ENCODE peak calls at places on chromosomes 12 and 14, in six cellular contexts. Q is mesenchymal stem cell, W is A549, Z is fibroblast of lung, A is GM23248, S is hepatocyte. J is an unnamed sample.

GRCh38 chr12:27208414-27208750 is 35.7 kb upstream of the STK38L start:
- DNase-seq in W (no peak), A (no peak), S (no peak), Q (no peak), Z (no peak), J (no peak)

GRCh38 chr14:75306917-75307699 is 28.5 kb downstream of the FOS start:
- DNase-seq in S (peak; percentile 50), W (peak; percentile 66), Z (no peak), Q (peak; percentile 41), A (peak; percentile 51), J (peak; percentile 41)

GRCh38 chr14:69131176-69131575 is 21.7 kb downstream of the DCAF5 start:
- DNase-seq in W (no peak), S (no peak), Q (no peak), A (no peak), Z (peak; percentile 13), J (no peak)

GRCh38 chr12:128076188-128076587 is 190.8 kb upstream of the TMEM132C start:
- DNase-seq in Q (peak; percentile 81), A (peak; percentile 85), W (peak; percentile 5), S (peak; percentile 44), Z (peak; percentile 96), J (no peak)

GRCh38 chr12:31317471-31318397 is 8.2 kb downstream of the SINHCAF start:
- DNase-seq in Z (peak; percentile 35), W (no peak), S (no peak), A (no peak), Q (peak; percentile 53), J (no peak)

GRCh38 chr14:96205059-96205993 is 687 bp downstream of the BDKRB2 start:
- DNase-seq in A (peak; percentile 32), Q (no peak), Z (no peak), W (no peak), S (no peak), J (no peak)

GRCh38 chr12:8078400-8078799 is 3.7 kb upstream of the NECAP1 start:
- DNase-seq in Z (peak; percentile 73), W (peak; percentile 68), A (peak; percentile 69), Q (peak; percentile 78), S (peak; percentile 59), J (peak; percentile 60)

GRCh38 chr12:93634416-93634815 is 42.8 kb upstream of the CRADD start:
- DNase-seq in W (no peak), A (peak; percentile 83), S (no peak), Q (no peak), Z (peak; percentile 69), J (no peak)

GRCh38 chr12:124744659-124745467 is 118.8 kb downstream of the SCARB1 start:
- DNase-seq in Z (no peak), A (peak; percentile 48), W (peak; percentile 85), Q (no peak), S (no peak), J (peak; percentile 82)

GRCh38 chr14:89340200-89340667 is 76.8 kb downstream of the FOXN3 start:
- DNase-seq in Z (peak; percentile 50), W (no peak), A (peak; percentile 59), Q (peak; percentile 88), S (peak; percentile 46), J (no peak)

GRCh38 chr12:45409966-45410365 is 194.1 kb downstream of the ANO6 start:
- DNase-seq in Z (peak; percentile 93), A (peak; percentile 96), S (no peak), W (no peak), Q (no peak), J (no peak)

GRCh38 chr14:99899578-99900178 is 106.5 kb downstream of the EML1 start:
- DNase-seq in Q (peak; percentile 45), Z (peak; percentile 13), A (peak; percentile 47), W (peak; percentile 15), S (peak; percentile 39), J (peak; percentile 65)

GRCh38 chr14:88729159-88729558 is 63.6 kb downstream of the EML5 start:
- DNase-seq in W (peak; percentile 13), Q (no peak), S (no peak), A (peak; percentile 23), Z (no peak), J (no peak)

GRCh38 chr14:66979083-66979974 is 209.9 kb upstream of the GARIN2 start:
- DNase-seq in S (no peak), Z (no peak), A (no peak), W (no peak), Q (peak; percentile 11), J (no peak)

GRCh38 chr14:91245029-91245428 is 525 bp upstream of the GPR68 start:
- DNase-seq in A (no peak), W (no peak), S (no peak), Z (no peak), Q (no peak), J (no peak)

GRCh38 chr14:22996823-22997301 is 13.1 kb downstream of the C14orf93 start:
- DNase-seq in S (peak; percentile 29), A (no peak), W (no peak), Q (no peak), Z (no peak), J (no peak)

GRCh38 chr14:74941676-74942097 is 13.7 kb downstream of the PGF start:
- DNase-seq in Z (peak; percentile 51), S (peak; percentile 53), Q (peak; percentile 63), A (peak; percentile 80), W (no peak), J (no peak)

GRCh38 chr12:104710940-104711725 is 247.0 kb downstream of the SLC41A2 start:
- DNase-seq in Q (no peak), W (no peak), S (peak; percentile 58), A (peak; percentile 95), Z (peak; percentile 62), J (no peak)

GRCh38 chr12:49945394-49946080 is 5.0 kb upstream of the AQP2 start:
- DNase-seq in W (peak; percentile 82), A (peak; percentile 84), Z (peak; percentile 65), S (peak; percentile 91), Q (peak; percentile 90), J (peak; percentile 90)

GRCh38 chr12:76123301-76124212 is 39.1 kb upstream of the NAP1L1 start:
- DNase-seq in S (no peak), Z (peak; percentile 75), A (peak; percentile 77), Q (peak; percentile 40), W (no peak), J (peak; percentile 12)

GRCh38 chr12:795305-795704 is 42.9 kb downstream of the WNK1 start:
- DNase-seq in A (no peak), W (no peak), Z (no peak), Q (no peak), S (no peak), J (no peak)

GRCh38 chr12:16062611-16063010 is 151.5 kb downstream of the DERA start:
- DNase-seq in A (peak; percentile 42), Q (no peak), W (no peak), Z (peak; percentile 40), S (no peak), J (no peak)

GRCh38 chr12:104805186-104805585 is 152.9 kb downstream of the SLC41A2 start:
- DNase-seq in W (no peak), S (no peak), A (peak; percentile 80), Q (peak; percentile 36), Z (peak; percentile 94), J (no peak)

GRCh38 chr14:55339770-55340169 is 68.5 kb downstream of the FBXO34 start:
- DNase-seq in Q (no peak), A (no peak), S (no peak), Z (peak; percentile 23), W (no peak), J (peak; percentile 19)

GRCh38 chr14:102323102-102323501 is 3.6 kb downstream of the ZNF839 start:
- DNase-seq in Q (peak; percentile 83), A (peak; percentile 96), W (peak; percentile 79), S (peak; percentile 75), Z (peak; percentile 60), J (peak; percentile 74)

GRCh38 chr12:127389923-127390322 is 877.0 kb upstream of the TMEM132C start:
- DNase-seq in W (peak; percentile 6), Q (peak; percentile 55), S (peak; percentile 77), Z (peak; percentile 90), A (peak; percentile 84), J (peak; percentile 73)

GRCh38 chr12:68613209-68613904 is 2.7 kb downstream of the RAP1B start:
- DNase-seq in S (peak; percentile 10), W (no peak), Z (no peak), Q (no peak), A (no peak), J (no peak)

GRCh38 chr12:75892779-75893408 is 138.7 kb downstream of the PHLDA1 start:
- DNase-seq in W (no peak), Z (peak; percentile 96), A (peak; percentile 24), Q (peak; percentile 70), S (no peak), J (no peak)

GRCh38 chr12:22046968-22047390 is 961 bp downstream of the CMAS start:
- DNase-seq in S (no peak), A (peak; percentile 44), W (no peak), Z (no peak), Q (no peak), J (no peak)

GRCh38 chr12:131721548-131721947 is 10.7 kb downstream of the SFSWAP start:
- DNase-seq in A (no peak), Q (no peak), Z (peak; percentile 24), S (no peak), W (no peak), J (no peak)

GRCh38 chr14:68846466-68846865 is 53.6 kb upstream of the ZFP36L1 start:
- DNase-seq in Q (peak; percentile 25), A (no peak), W (no peak), S (no peak), Z (no peak), J (no peak)

GRCh38 chr12:113457710-113458109 is 14.0 kb downstream of the LHX5 start:
- DNase-seq in A (no peak), W (no peak), S (no peak), Z (no peak), Q (no peak), J (no peak)

GRCh38 chr14:65927871-65928270 is 515.3 kb downstream of the FUT8 start:
- DNase-seq in W (no peak), S (peak; percentile 46), Z (no peak), Q (no peak), A (no peak), J (peak; percentile 54)

GRCh38 chr14:79281244-79282199 is 929.8 kb downstream of the DIO2 start:
- DNase-seq in Z (peak; percentile 9), Q (no peak), S (no peak), W (no peak), A (no peak), J (peak; percentile 41)
- H3K4me2 ChIP-seq in Z (no peak overlapping the region), Q (no peak overlapping the region), S (peak overlapping the region; percentile 98), W (peak overlapping the region; percentile 99), A (no peak overlapping the region), J (peak overlapping the region; percentile 89)

GRCh38 chr12:54191126-54191525 is 2.3 kb upstream of the SMUG1 start:
- DNase-seq in W (no peak), Q (no peak), Z (no peak), A (peak; percentile 46), S (no peak), J (no peak)
- H3K4me2 ChIP-seq in W (peak overlapping the region; percentile 63), Q (no peak overlapping the region), Z (peak overlapping the region; percentile 30), A (no peak overlapping the region), S (no peak overlapping the region), J (peak overlapping the region; percentile 53)

DNA sequence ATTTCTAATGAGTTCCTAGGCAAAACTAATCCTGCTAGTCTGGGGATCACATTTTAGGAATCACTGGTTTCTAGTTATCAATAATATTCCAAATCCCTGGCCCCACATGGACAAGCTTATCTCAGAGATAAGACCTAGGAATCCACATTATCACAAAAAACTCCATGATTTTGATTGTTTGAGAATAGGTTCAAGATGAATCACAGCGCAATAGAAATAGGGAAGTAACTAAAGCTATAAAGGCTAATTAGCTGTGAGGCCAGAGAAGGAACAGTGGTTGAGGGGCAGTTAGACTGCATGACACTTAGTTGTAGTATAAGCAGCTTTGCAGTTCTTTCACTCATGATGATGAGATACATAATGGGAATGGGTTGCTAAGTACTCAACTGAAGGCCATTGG is 13.1 kb upstream of the ATP5F1B start:
- DNase-seq in S (peak; percentile 13), W (no peak), Q (no peak), Z (no peak), A (no peak), J (no peak)
- H3K4me2 ChIP-seq in S (no peak overlapping the region), W (no peak overlapping the region), Q (no peak overlapping the region), Z (no peak overlapping the region), A (no peak overlapping the region), J (no peak overlapping the region)

GRCh38 chr14:106276326-106277267 is 750.2 kb downstream of the TMEM121 start:
- DNase-seq in W (no peak), A (no peak), Q (no peak), Z (no peak), S (no peak), J (no peak)
- H3K4me2 ChIP-seq in W (no peak overlapping the region), A (no peak overlapping the region), Q (no peak overlapping the region), Z (no peak overlapping the region), S (no peak overlapping the region), J (no peak overlapping the region)

J was measured in GM23338.